ENCODE peak calls at places on chromosomes 11 and 22, in ten cellular contexts. One of them, this sample, is unnamed.

GRCh38 chr22:24175160-24175808 is 6.0 kb upstream of the SUSD2 start:
- DNase-seq in psoas muscle: peak; percentile 90
- DNase-seq in stomach: peak; percentile 83
- DNase-seq in PC-3: peak; percentile 67
- DNase-seq in CD4-positive, CD25-positive, alpha-beta regulatory T cell: peak; percentile 54
- DNase-seq in DND-41: peak; percentile 50
- DNase-seq in prostate gland: peak; percentile 73
- DNase-seq in BE2C: peak; percentile 90
- DNase-seq in transverse colon: peak; percentile 85
- DNase-seq in testis: peak; percentile 87
- DNase-seq in this sample: peak; percentile 49

GRCh38 chr11:19905280-19905853 is 192.7 kb downstream of the NAV2 start:
- DNase-seq in psoas muscle: no peak
- DNase-seq in stomach: no peak
- DNase-seq in PC-3: peak; percentile 48
- DNase-seq in CD4-positive, CD25-positive, alpha-beta regulatory T cell: no peak
- DNase-seq in DND-41: no peak
- DNase-seq in prostate gland: no peak
- DNase-seq in BE2C: no peak
- DNase-seq in transverse colon: no peak
- DNase-seq in testis: no peak
- DNase-seq in this sample: no peak

GRCh38 chr11:105862736-105863367 is 159.2 kb downstream of the MSANTD4 start:
- DNase-seq in psoas muscle: no peak
- DNase-seq in stomach: no peak
- DNase-seq in PC-3: peak; percentile 83
- DNase-seq in CD4-positive, CD25-positive, alpha-beta regulatory T cell: peak; percentile 20
- DNase-seq in DND-41: peak; percentile 10
- DNase-seq in prostate gland: no peak
- DNase-seq in BE2C: no peak
- DNase-seq in transverse colon: no peak
- DNase-seq in testis: no peak
- DNase-seq in this sample: peak; percentile 31

GRCh38 chr11:3014943-3015342 is 22.8 kb upstream of the NAP1L4 start:
- DNase-seq in psoas muscle: no peak
- DNase-seq in stomach: no peak
- DNase-seq in PC-3: no peak
- DNase-seq in CD4-positive, CD25-positive, alpha-beta regulatory T cell: no peak
- DNase-seq in DND-41: no peak
- DNase-seq in prostate gland: no peak
- DNase-seq in BE2C: no peak
- DNase-seq in transverse colon: no peak
- DNase-seq in testis: no peak
- DNase-seq in this sample: no peak

GRCh38 chr11:75351541-75352416 is at the start of gene ARRB1:
- DNase-seq in psoas muscle: peak; percentile 78
- DNase-seq in stomach: peak; percentile 82
- DNase-seq in PC-3: peak; percentile 48
- DNase-seq in CD4-positive, CD25-positive, alpha-beta regulatory T cell: peak; percentile 74
- DNase-seq in DND-41: peak; percentile 72
- DNase-seq in prostate gland: no peak
- DNase-seq in BE2C: peak; percentile 86
- DNase-seq in transverse colon: peak; percentile 81
- DNase-seq in testis: peak; percentile 53
- DNase-seq in this sample: peak; percentile 70

GRCh38 chr11:75851203-75851602 is 36.2 kb downstream of the UVRAG start:
- DNase-seq in psoas muscle: no peak
- DNase-seq in stomach: no peak
- DNase-seq in PC-3: no peak
- DNase-seq in CD4-positive, CD25-positive, alpha-beta regulatory T cell: no peak
- DNase-seq in DND-41: no peak
- DNase-seq in prostate gland: no peak
- DNase-seq in BE2C: no peak
- DNase-seq in transverse colon: no peak
- DNase-seq in testis: no peak
- DNase-seq in this sample: no peak

GRCh38 chr11:124592627-124593026 is 18.6 kb upstream of the PANX3 start:
- DNase-seq in psoas muscle: no peak
- DNase-seq in stomach: no peak
- DNase-seq in PC-3: no peak
- DNase-seq in CD4-positive, CD25-positive, alpha-beta regulatory T cell: no peak
- DNase-seq in DND-41: no peak
- DNase-seq in prostate gland: no peak
- DNase-seq in BE2C: no peak
- DNase-seq in transverse colon: no peak
- DNase-seq in testis: no peak
- DNase-seq in this sample: no peak

GRCh38 chr11:79762271-79762935 is 321.6 kb upstream of the TENM4 start:
- DNase-seq in psoas muscle: no peak
- DNase-seq in stomach: no peak
- DNase-seq in PC-3: peak; percentile 11
- DNase-seq in CD4-positive, CD25-positive, alpha-beta regulatory T cell: no peak
- DNase-seq in DND-41: no peak
- DNase-seq in prostate gland: no peak
- DNase-seq in BE2C: no peak
- DNase-seq in transverse colon: no peak
- DNase-seq in testis: peak; percentile 41
- DNase-seq in this sample: no peak

GRCh38 chr11:10418259-10418949 is 36.7 kb upstream of the AMPD3 start:
- DNase-seq in psoas muscle: no peak
- DNase-seq in stomach: no peak
- DNase-seq in PC-3: peak; percentile 22
- DNase-seq in CD4-positive, CD25-positive, alpha-beta regulatory T cell: no peak
- DNase-seq in DND-41: no peak
- DNase-seq in prostate gland: no peak
- DNase-seq in BE2C: no peak
- DNase-seq in transverse colon: no peak
- DNase-seq in testis: no peak
- DNase-seq in this sample: no peak

GRCh38 chr11:2590951-2591754 is 108.6 kb downstream of the KCNQ1OT1 start:
- DNase-seq in psoas muscle: peak; percentile 35
- DNase-seq in stomach: no peak
- DNase-seq in PC-3: no peak
- DNase-seq in CD4-positive, CD25-positive, alpha-beta regulatory T cell: no peak
- DNase-seq in DND-41: peak; percentile 1
- DNase-seq in prostate gland: no peak
- DNase-seq in BE2C: no peak
- DNase-seq in transverse colon: no peak
- DNase-seq in testis: no peak
- DNase-seq in this sample: no peak

GRCh38 chr11:54979375-54979774 is 272.7 kb downstream of the OR4A5 start:
- DNase-seq in psoas muscle: no peak
- DNase-seq in stomach: no peak
- DNase-seq in PC-3: no peak
- DNase-seq in CD4-positive, CD25-positive, alpha-beta regulatory T cell: no peak
- DNase-seq in DND-41: no peak
- DNase-seq in prostate gland: no peak
- DNase-seq in BE2C: no peak
- DNase-seq in transverse colon: no peak
- DNase-seq in testis: no peak
- DNase-seq in this sample: no peak
- H3K9me3 ChIP-seq in psoas muscle: peaks cover 53% of the 10 kb centered on the region
- H3K9me3 ChIP-seq in stomach: peaks cover 18% of the 10 kb centered on the region
- H3K9me3 ChIP-seq in PC-3: peaks cover 79% of the 10 kb centered on the region
- H3K9me3 ChIP-seq in CD4-positive, CD25-positive, alpha-beta regulatory T cell: peaks cover 14% of the 10 kb centered on the region
- H3K9me3 ChIP-seq in DND-41: peaks cover 34% of the 10 kb centered on the region
- H3K9me3 ChIP-seq in prostate gland: no peaks in the 10 kb centered on the region
- H3K9me3 ChIP-seq in BE2C: no peaks in the 10 kb centered on the region
- H3K9me3 ChIP-seq in transverse colon: peaks cover 84% of the 10 kb centered on the region
- H3K9me3 ChIP-seq in testis: no peaks in the 10 kb centered on the region
- H3K9me3 ChIP-seq in this sample: peaks cover 4% of the 10 kb centered on the region

DNA sequence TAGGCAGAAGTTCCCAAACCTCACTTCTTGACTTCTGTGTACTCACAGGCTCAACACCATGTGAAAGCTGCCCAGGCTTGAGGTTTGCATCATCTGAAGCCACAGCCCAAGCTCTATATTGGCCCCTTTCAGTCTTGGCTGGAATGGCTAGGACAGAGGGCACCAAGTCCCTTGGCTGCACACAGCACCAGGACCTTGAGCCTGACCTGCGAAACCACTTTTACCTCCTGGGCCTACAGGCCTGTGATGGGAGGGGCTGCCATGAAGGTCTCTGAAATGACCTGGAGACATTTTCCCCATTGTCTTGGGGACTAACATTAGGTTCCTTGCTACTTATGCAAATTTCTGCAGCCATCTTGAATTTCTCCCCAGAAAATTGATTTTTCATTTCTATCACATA is 288.3 kb upstream of the ZC3H12C start:
- DNase-seq in psoas muscle: no peak
- DNase-seq in stomach: no peak
- DNase-seq in PC-3: no peak
- DNase-seq in CD4-positive, CD25-positive, alpha-beta regulatory T cell: no peak
- DNase-seq in DND-41: no peak
- DNase-seq in prostate gland: no peak
- DNase-seq in BE2C: no peak
- DNase-seq in transverse colon: no peak
- DNase-seq in testis: no peak
- DNase-seq in this sample: no peak
- H3K9me3 ChIP-seq in psoas muscle: no peaks in the 10 kb centered on the region
- H3K9me3 ChIP-seq in stomach: no peaks in the 10 kb centered on the region
- H3K9me3 ChIP-seq in PC-3: no peaks in the 10 kb centered on the region
- H3K9me3 ChIP-seq in CD4-positive, CD25-positive, alpha-beta regulatory T cell: no peaks in the 10 kb centered on the region
- H3K9me3 ChIP-seq in DND-41: no peaks in the 10 kb centered on the region
- H3K9me3 ChIP-seq in prostate gland: no peaks in the 10 kb centered on the region
- H3K9me3 ChIP-seq in BE2C: no peaks in the 10 kb centered on the region
- H3K9me3 ChIP-seq in transverse colon: no peaks in the 10 kb centered on the region
- H3K9me3 ChIP-seq in testis: no peaks in the 10 kb centered on the region
- H3K9me3 ChIP-seq in this sample: no peaks in the 10 kb centered on the region

GRCh38 chr11:23772081-23772480 is 724.8 kb upstream of the LUZP2 start:
- DNase-seq in psoas muscle: no peak
- DNase-seq in stomach: no peak
- DNase-seq in PC-3: no peak
- DNase-seq in CD4-positive, CD25-positive, alpha-beta regulatory T cell: no peak
- DNase-seq in DND-41: no peak
- DNase-seq in prostate gland: no peak
- DNase-seq in BE2C: no peak
- DNase-seq in transverse colon: no peak
- DNase-seq in testis: no peak
- DNase-seq in this sample: no peak

GRCh38 chr11:23764285-23764684 is 732.6 kb upstream of the LUZP2 start:
- DNase-seq in psoas muscle: no peak
- DNase-seq in stomach: no peak
- DNase-seq in PC-3: no peak
- DNase-seq in CD4-positive, CD25-positive, alpha-beta regulatory T cell: no peak
- DNase-seq in DND-41: no peak
- DNase-seq in prostate gland: no peak
- DNase-seq in BE2C: no peak
- DNase-seq in transverse colon: no peak
- DNase-seq in testis: no peak
- DNase-seq in this sample: no peak

GRCh38 chr11:23765862-23766261 is 731.0 kb upstream of the LUZP2 start:
- DNase-seq in psoas muscle: no peak
- DNase-seq in stomach: no peak
- DNase-seq in PC-3: peak; percentile 33
- DNase-seq in CD4-positive, CD25-positive, alpha-beta regulatory T cell: no peak
- DNase-seq in DND-41: no peak
- DNase-seq in prostate gland: no peak
- DNase-seq in BE2C: no peak
- DNase-seq in transverse colon: no peak
- DNase-seq in testis: no peak
- DNase-seq in this sample: no peak

GRCh38 chr11:23769214-23769613 is 727.6 kb upstream of the LUZP2 start:
- DNase-seq in psoas muscle: no peak
- DNase-seq in stomach: no peak
- DNase-seq in PC-3: no peak
- DNase-seq in CD4-positive, CD25-positive, alpha-beta regulatory T cell: no peak
- DNase-seq in DND-41: no peak
- DNase-seq in prostate gland: no peak
- DNase-seq in BE2C: no peak
- DNase-seq in transverse colon: no peak
- DNase-seq in testis: no peak
- DNase-seq in this sample: no peak

GRCh38 chr11:23767576-23767975 is 729.3 kb upstream of the LUZP2 start:
- DNase-seq in psoas muscle: no peak
- DNase-seq in stomach: no peak
- DNase-seq in PC-3: no peak
- DNase-seq in CD4-positive, CD25-positive, alpha-beta regulatory T cell: no peak
- DNase-seq in DND-41: no peak
- DNase-seq in prostate gland: no peak
- DNase-seq in BE2C: no peak
- DNase-seq in transverse colon: no peak
- DNase-seq in testis: no peak
- DNase-seq in this sample: no peak
- H3K9me3 ChIP-seq in psoas muscle: no peaks in the 10 kb centered on the region
- H3K9me3 ChIP-seq in stomach: no peaks in the 10 kb centered on the region
- H3K9me3 ChIP-seq in PC-3: peaks cover 21% of the 10 kb centered on the region
- H3K9me3 ChIP-seq in CD4-positive, CD25-positive, alpha-beta regulatory T cell: peaks cover 3% of the 10 kb centered on the region
- H3K9me3 ChIP-seq in DND-41: peaks cover 39% of the 10 kb centered on the region
- H3K9me3 ChIP-seq in prostate gland: no peaks in the 10 kb centered on the region
- H3K9me3 ChIP-seq in BE2C: no peaks in the 10 kb centered on the region
- H3K9me3 ChIP-seq in transverse colon: peaks cover 2% of the 10 kb centered on the region
- H3K9me3 ChIP-seq in testis: no peaks in the 10 kb centered on the region
- H3K9me3 ChIP-seq in this sample: no peaks in the 10 kb centered on the region

GRCh38 chr11:70669281-70669680 is 271.0 kb downstream of the CTTN start:
- DNase-seq in psoas muscle: no peak
- DNase-seq in stomach: no peak
- DNase-seq in PC-3: no peak
- DNase-seq in CD4-positive, CD25-positive, alpha-beta regulatory T cell: no peak
- DNase-seq in DND-41: no peak
- DNase-seq in prostate gland: no peak
- DNase-seq in BE2C: no peak
- DNase-seq in transverse colon: no peak
- DNase-seq in testis: no peak
- DNase-seq in this sample: no peak

GRCh38 chr11:70669871-70670683 is 271.7 kb downstream of the CTTN start:
- DNase-seq in psoas muscle: no peak
- DNase-seq in stomach: no peak
- DNase-seq in PC-3: no peak
- DNase-seq in CD4-positive, CD25-positive, alpha-beta regulatory T cell: no peak
- DNase-seq in DND-41: no peak
- DNase-seq in prostate gland: no peak
- DNase-seq in BE2C: peak; percentile 64
- DNase-seq in transverse colon: no peak
- DNase-seq in testis: no peak
- DNase-seq in this sample: no peak

GRCh38 chr11:70671083-70671482 is 272.8 kb downstream of the CTTN start:
- DNase-seq in psoas muscle: no peak
- DNase-seq in stomach: no peak
- DNase-seq in PC-3: no peak
- DNase-seq in CD4-positive, CD25-positive, alpha-beta regulatory T cell: no peak
- DNase-seq in DND-41: no peak
- DNase-seq in prostate gland: no peak
- DNase-seq in BE2C: no peak
- DNase-seq in transverse colon: no peak
- DNase-seq in testis: no peak
- DNase-seq in this sample: no peak

GRCh38 chr11:70671611-70672010 is 273.3 kb downstream of the CTTN start:
- DNase-seq in psoas muscle: no peak
- DNase-seq in stomach: no peak
- DNase-seq in PC-3: no peak
- DNase-seq in CD4-positive, CD25-positive, alpha-beta regulatory T cell: no peak
- DNase-seq in DND-41: no peak
- DNase-seq in prostate gland: no peak
- DNase-seq in BE2C: no peak
- DNase-seq in transverse colon: no peak
- DNase-seq in testis: no peak
- DNase-seq in this sample: no peak

DNA sequence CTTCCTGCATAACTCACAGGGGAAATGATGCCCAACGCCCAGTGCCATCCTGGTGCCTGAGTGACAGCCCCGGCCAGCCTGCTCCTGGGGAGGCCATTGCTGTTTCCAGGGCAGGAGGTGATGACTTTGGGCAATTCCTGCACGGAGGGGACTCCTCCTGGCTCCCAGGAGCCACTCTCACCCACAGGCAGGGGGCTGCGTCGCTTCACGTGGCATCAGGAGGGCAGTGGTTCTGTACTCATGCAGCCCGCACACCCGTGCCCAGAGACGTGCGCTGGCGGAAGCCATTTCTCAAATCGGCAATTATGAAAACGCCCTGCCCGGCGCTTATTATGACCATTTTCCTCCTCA is 272.3 kb downstream of the CTTN start:
- DNase-seq in psoas muscle: no peak
- DNase-seq in stomach: no peak
- DNase-seq in PC-3: no peak
- DNase-seq in CD4-positive, CD25-positive, alpha-beta regulatory T cell: no peak
- DNase-seq in DND-41: no peak
- DNase-seq in prostate gland: no peak
- DNase-seq in BE2C: no peak
- DNase-seq in transverse colon: no peak
- DNase-seq in testis: no peak
- DNase-seq in this sample: no peak
- H3K9me3 ChIP-seq in psoas muscle: no peaks in the 10 kb centered on the region
- H3K9me3 ChIP-seq in stomach: no peaks in the 10 kb centered on the region
- H3K9me3 ChIP-seq in PC-3: no peaks in the 10 kb centered on the region
- H3K9me3 ChIP-seq in CD4-positive, CD25-positive, alpha-beta regulatory T cell: no peaks in the 10 kb centered on the region
- H3K9me3 ChIP-seq in DND-41: no peaks in the 10 kb centered on the region
- H3K9me3 ChIP-seq in prostate gland: no peaks in the 10 kb centered on the region
- H3K9me3 ChIP-seq in BE2C: no peaks in the 10 kb centered on the region
- H3K9me3 ChIP-seq in transverse colon: no peaks in the 10 kb centered on the region
- H3K9me3 ChIP-seq in testis: no peaks in the 10 kb centered on the region
- H3K9me3 ChIP-seq in this sample: no peaks in the 10 kb centered on the region

This sample was measured in CD4-positive, alpha-beta memory T cell.